ENCODE peak calls at places on chromosomes 5 and 9, in seven cellular contexts. One of them, this sample, is unnamed.

GRCh38 chr5:58724992-58725391 is 142.1 kb downstream of the RAB3C start:
- DNase-seq in H54: no peak
- DNase-seq in neural crest cell: no peak
- DNase-seq in CD4-positive, alpha-beta T cell: no peak
- DNase-seq in AG04450: no peak
- DNase-seq in stimulated activated CD8-positive, alpha-beta memory T cell treated with anti-CD3 and anti-CD28 coated beads, Interleukin-4, amount 100 ng/mL, for 4 hours: no peak
- DNase-seq in Jurkat, Clone E6-1: no peak
- DNase-seq in this sample: no peak

GRCh38 chr5:90518666-90519065 is 10.7 kb downstream of the LYSMD3 start:
- DNase-seq in CD4-positive, alpha-beta T cell: no peak
- DNase-seq in Jurkat, Clone E6-1: peak; percentile 30
- DNase-seq in H54: no peak
- DNase-seq in neural crest cell: no peak
- DNase-seq in AG04450: no peak
- DNase-seq in stimulated activated CD8-positive, alpha-beta memory T cell treated with anti-CD3 and anti-CD28 coated beads, Interleukin-4, amount 100 ng/mL, for 4 hours: no peak
- DNase-seq in this sample: no peak

GRCh38 chr5:129904102-129904666 is at the start of gene CHSY3:
- DNase-seq in stimulated activated CD8-positive, alpha-beta memory T cell treated with anti-CD3 and anti-CD28 coated beads, Interleukin-4, amount 100 ng/mL, for 4 hours: no peak
- DNase-seq in CD4-positive, alpha-beta T cell: peak; percentile 6
- DNase-seq in neural crest cell: peak; percentile 58
- DNase-seq in AG04450: peak; percentile 11
- DNase-seq in H54: peak; percentile 42
- DNase-seq in Jurkat, Clone E6-1: peak; percentile 46
- DNase-seq in this sample: no peak

GRCh38 chr9:87732344-87732743 is 6.4 kb downstream of the CTSL start:
- DNase-seq in Jurkat, Clone E6-1: no peak
- DNase-seq in stimulated activated CD8-positive, alpha-beta memory T cell treated with anti-CD3 and anti-CD28 coated beads, Interleukin-4, amount 100 ng/mL, for 4 hours: no peak
- DNase-seq in neural crest cell: no peak
- DNase-seq in H54: no peak
- DNase-seq in CD4-positive, alpha-beta T cell: no peak
- DNase-seq in AG04450: no peak
- DNase-seq in this sample: no peak

GRCh38 chr9:89675403-89675771 is 70.6 kb downstream of the GADD45G start:
- DNase-seq in stimulated activated CD8-positive, alpha-beta memory T cell treated with anti-CD3 and anti-CD28 coated beads, Interleukin-4, amount 100 ng/mL, for 4 hours: no peak
- DNase-seq in AG04450: no peak
- DNase-seq in CD4-positive, alpha-beta T cell: no peak
- DNase-seq in H54: no peak
- DNase-seq in Jurkat, Clone E6-1: no peak
- DNase-seq in neural crest cell: peak; percentile 22
- DNase-seq in this sample: no peak

GRCh38 chr9:92850898-92851297 is 26.9 kb downstream of the ZNF484 start:
- DNase-seq in Jurkat, Clone E6-1: peak; percentile 32
- DNase-seq in CD4-positive, alpha-beta T cell: no peak
- DNase-seq in stimulated activated CD8-positive, alpha-beta memory T cell treated with anti-CD3 and anti-CD28 coated beads, Interleukin-4, amount 100 ng/mL, for 4 hours: no peak
- DNase-seq in neural crest cell: no peak
- DNase-seq in AG04450: no peak
- DNase-seq in H54: no peak
- DNase-seq in this sample: no peak

GRCh38 chr5:54362992-54363630 is 52.7 kb upstream of the ARL15 start:
- DNase-seq in H54: no peak
- DNase-seq in AG04450: no peak
- DNase-seq in neural crest cell: no peak
- DNase-seq in Jurkat, Clone E6-1: no peak
- DNase-seq in CD4-positive, alpha-beta T cell: no peak
- DNase-seq in stimulated activated CD8-positive, alpha-beta memory T cell treated with anti-CD3 and anti-CD28 coated beads, Interleukin-4, amount 100 ng/mL, for 4 hours: no peak
- DNase-seq in this sample: no peak

GRCh38 chr9:127569819-127570401 is 42.2 kb upstream of the STXBP1 start:
- DNase-seq in neural crest cell: no peak
- DNase-seq in AG04450: no peak
- DNase-seq in stimulated activated CD8-positive, alpha-beta memory T cell treated with anti-CD3 and anti-CD28 coated beads, Interleukin-4, amount 100 ng/mL, for 4 hours: no peak
- DNase-seq in CD4-positive, alpha-beta T cell: no peak
- DNase-seq in H54: no peak
- DNase-seq in Jurkat, Clone E6-1: peak; percentile 69
- DNase-seq in this sample: no peak

GRCh38 chr5:111266491-111266890 is 42.3 kb downstream of the CAMK4 start:
- DNase-seq in stimulated activated CD8-positive, alpha-beta memory T cell treated with anti-CD3 and anti-CD28 coated beads, Interleukin-4, amount 100 ng/mL, for 4 hours: no peak
- DNase-seq in CD4-positive, alpha-beta T cell: no peak
- DNase-seq in AG04450: no peak
- DNase-seq in H54: no peak
- DNase-seq in neural crest cell: no peak
- DNase-seq in Jurkat, Clone E6-1: no peak
- DNase-seq in this sample: no peak

GRCh38 chr5:155136451-155136850 is 122.9 kb downstream of the KIF4B start:
- DNase-seq in Jurkat, Clone E6-1: no peak
- DNase-seq in AG04450: no peak
- DNase-seq in stimulated activated CD8-positive, alpha-beta memory T cell treated with anti-CD3 and anti-CD28 coated beads, Interleukin-4, amount 100 ng/mL, for 4 hours: no peak
- DNase-seq in H54: no peak
- DNase-seq in neural crest cell: no peak
- DNase-seq in CD4-positive, alpha-beta T cell: no peak
- DNase-seq in this sample: no peak

GRCh38 chr9:38208206-38208901 is 139.3 kb upstream of the SHB start:
- DNase-seq in H54: no peak
- DNase-seq in CD4-positive, alpha-beta T cell: no peak
- DNase-seq in AG04450: no peak
- DNase-seq in neural crest cell: no peak
- DNase-seq in stimulated activated CD8-positive, alpha-beta memory T cell treated with anti-CD3 and anti-CD28 coated beads, Interleukin-4, amount 100 ng/mL, for 4 hours: no peak
- DNase-seq in Jurkat, Clone E6-1: no peak
- DNase-seq in this sample: no peak

This sample was measured in GM19239.